ENCODE peak calls at places on chromosomes 2 and 18, in four cellular contexts. Y is K562, D is GM12878, A is HepG2. K is an unnamed sample.

GRCh38 chr18:8625693-8626092 is 16.5 kb downstream of the RAB12 start:
- DNase-seq in Y (no peak), D (no peak), A (no peak), K (no peak)

GRCh38 chr2:189506514-189506976 is 65.3 kb downstream of the WDR75 start:
- DNase-seq in Y (peak; percentile 80), D (no peak), A (peak; percentile 87), K (no peak)

GRCh38 chr2:72032481-72033041 is 115.1 kb downstream of the CYP26B1 start:
- DNase-seq in Y (no peak), D (no peak), A (no peak), K (no peak)

GRCh38 chr2:96888082-96889011 is 18.5 kb upstream of the SEMA4C start:
- DNase-seq in Y (no peak), D (no peak), A (no peak), K (no peak)

GRCh38 chr2:84084856-84085255 is 374.2 kb downstream of the SUCLG1 start:
- DNase-seq in Y (no peak), D (no peak), A (no peak), K (no peak)

GRCh38 chr2:120722603-120723421 is 12.9 kb upstream of the GLI2 start:
- DNase-seq in Y (no peak), D (no peak), A (peak; percentile 6), K (no peak)

GRCh38 chr2:175253871-175254270 is 72.4 kb upstream of the ATP5MC3 start:
- DNase-seq in Y (no peak), D (no peak), A (no peak), K (no peak)

GRCh38 chr2:30688956-30689401 is 118.3 kb downstream of the CAPN13 start:
- DNase-seq in Y (no peak), D (no peak), A (no peak), K (no peak)

GRCh38 chr18:48229445-48230052 is 179.6 kb downstream of the ZBTB7C start:
- DNase-seq in Y (no peak), D (no peak), A (no peak), K (peak; percentile 44)

GRCh38 chr2:80417737-80418136 is 113.2 kb upstream of the LRRTM1 start:
- DNase-seq in Y (no peak), D (no peak), A (no peak), K (no peak)

GRCh38 chr2:133192028-133192427 is 376.2 kb downstream of the NCKAP5 start:
- DNase-seq in Y (no peak), D (no peak), A (no peak), K (no peak)

GRCh38 chr2:171345971-171346722 is 87.6 kb downstream of the METTL8 start:
- DNase-seq in Y (no peak), D (no peak), A (no peak), K (no peak)

GRCh38 chr2:2014251-2014761 is 270.0 kb upstream of the PXDN start:
- DNase-seq in Y (no peak), D (no peak), A (no peak), K (no peak)

GRCh38 chr2:126881591-126881990 is 17.1 kb upstream of the TEX51 start:
- DNase-seq in Y (no peak), D (no peak), A (no peak), K (no peak)

GRCh38 chr2:45750484-45750883 is 99.0 kb downstream of the PRKCE start:
- DNase-seq in Y (no peak), D (no peak), A (no peak), K (no peak)

GRCh38 chr18:61736168-61736567 is 156.6 kb downstream of the RNF152 start:
- DNase-seq in Y (no peak), D (no peak), A (no peak), K (no peak)

GRCh38 chr2:86070868-86071267 is 34.8 kb downstream of the POLR1A start:
- DNase-seq in Y (no peak), D (no peak), A (no peak), K (no peak)

GRCh38 chr2:187102381-187102780 is 253.4 kb upstream of the ZSWIM2 start:
- DNase-seq in Y (no peak), D (no peak), A (no peak), K (no peak)

GRCh38 chr18:3211236-3211992 is 8.4 kb downstream of the MYOM1 start:
- DNase-seq in Y (no peak), D (no peak), A (peak; percentile 69), K (no peak)

GRCh38 chr2:44918095-44918775 is 23.3 kb upstream of the SIX3 start:
- DNase-seq in Y (no peak), D (peak; percentile 15), A (no peak), K (no peak)

GRCh38 chr2:109647636-109648035 is 33.5 kb downstream of the SOWAHC start:
- DNase-seq in Y (no peak), D (no peak), A (no peak), K (no peak)

GRCh38 chr2:3126686-3127278 is 250.8 kb downstream of the EIPR1 start:
- DNase-seq in Y (no peak), D (no peak), A (no peak), K (no peak)

GRCh38 chr2:55761526-55761925 is 67.9 kb upstream of the PNPT1 start:
- DNase-seq in Y (no peak), D (no peak), A (no peak), K (no peak)

GRCh38 chr2:241739177-241739576 is 4.7 kb downstream of the D2HGDH start:
- DNase-seq in Y (no peak), D (no peak), A (no peak), K (no peak)

GRCh38 chr2:155630760-155631159 is 701.8 kb downstream of the NR4A2 start:
- DNase-seq in Y (no peak), D (no peak), A (no peak), K (no peak)

GRCh38 chr2:181268174-181268867 is 188.9 kb upstream of the ITGA4 start:
- DNase-seq in Y (no peak), D (no peak), A (no peak), K (no peak)

GRCh38 chr2:153405196-153405595 is 73.4 kb downstream of the RPRM start:
- DNase-seq in Y (no peak), D (no peak), A (no peak), K (no peak)

GRCh38 chr2:153408708-153409107 is 69.9 kb downstream of the RPRM start:
- DNase-seq in Y (no peak), D (no peak), A (no peak), K (no peak)

GRCh38 chr2:153403937-153404336 is 74.6 kb downstream of the RPRM start:
- DNase-seq in Y (no peak), D (no peak), A (no peak), K (no peak)

GRCh38 chr2:153404792-153405191 is 73.8 kb downstream of the RPRM start:
- DNase-seq in Y (no peak), D (no peak), A (no peak), K (no peak)
- TF ChIP-seq JUNB in Y (no peak), D (no peak), A (no peak), K (no peak)

DNA sequence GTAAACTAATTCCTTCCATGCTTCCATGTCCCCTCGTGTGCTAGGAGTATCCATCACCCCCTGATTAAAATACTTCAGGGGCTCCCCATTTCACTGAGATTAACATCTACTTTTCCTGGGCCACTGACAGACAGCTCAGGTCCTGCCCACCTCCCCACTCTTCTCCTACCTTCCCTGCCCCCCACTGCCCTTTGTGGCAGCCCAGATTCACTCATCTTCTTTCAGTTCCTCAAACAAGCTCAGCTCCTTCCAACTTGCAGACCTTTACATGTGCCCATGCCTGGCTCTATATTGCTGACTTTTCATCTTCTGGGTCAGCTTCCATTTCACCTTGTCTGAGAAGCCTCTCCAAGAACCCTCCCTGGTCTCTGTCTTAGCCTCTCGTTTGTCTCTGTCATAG is 12.0 kb downstream of the RUFY4 start:
- DNase-seq in Y (no peak), D (peak; percentile 61), A (no peak), K (no peak)
- TF ChIP-seq CREB1 in Y (no peak), D (peak; percentile 38), A (no peak), K (no peak)

GRCh38 chr2:114127372-114127771 is 237.5 kb downstream of the ACTR3 start:
- DNase-seq in Y (no peak), D (no peak), A (no peak), K (no peak)
- H3K27ac ChIP-seq in Y (no peak overlapping the region), D (no peak overlapping the region), A (no peak overlapping the region), K (no peak overlapping the region)

DNA sequence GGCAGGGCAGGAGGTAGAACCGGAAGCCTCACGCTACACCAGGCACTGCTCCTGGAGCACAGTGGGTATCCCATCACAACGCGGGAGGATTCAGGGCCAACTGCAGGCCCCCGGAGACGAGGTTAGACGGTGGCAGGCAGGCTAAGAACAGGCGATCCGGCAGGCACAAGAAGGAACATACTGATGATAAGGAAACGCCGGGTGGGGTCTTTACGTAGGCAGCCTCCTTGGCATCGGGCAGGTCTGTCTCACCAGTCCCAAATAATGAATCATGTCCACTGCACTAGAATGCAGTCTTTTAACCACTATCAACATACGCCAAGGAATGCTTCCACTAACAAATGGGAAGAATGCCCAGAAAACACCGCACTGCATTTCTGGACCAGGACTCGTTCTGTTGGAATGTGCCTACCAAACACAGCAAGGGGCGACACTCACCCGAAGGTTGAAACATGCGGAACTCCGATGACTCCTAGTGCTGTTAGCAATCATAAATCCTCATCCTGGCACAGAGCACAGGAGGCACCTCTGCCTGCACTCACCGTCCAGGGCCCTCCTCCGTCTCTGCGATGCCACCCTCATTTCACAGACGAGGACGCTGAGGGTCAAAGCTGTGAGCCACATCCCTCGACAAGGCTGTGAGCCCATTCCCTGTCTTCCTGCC is 35.2 kb downstream of the ZNF516 start:
- DNase-seq in Y (no peak), D (no peak), A (no peak), K (no peak)
- TF ChIP-seq JUNB in Y (no peak), D (no peak), A (no peak), K (no peak)

DNA sequence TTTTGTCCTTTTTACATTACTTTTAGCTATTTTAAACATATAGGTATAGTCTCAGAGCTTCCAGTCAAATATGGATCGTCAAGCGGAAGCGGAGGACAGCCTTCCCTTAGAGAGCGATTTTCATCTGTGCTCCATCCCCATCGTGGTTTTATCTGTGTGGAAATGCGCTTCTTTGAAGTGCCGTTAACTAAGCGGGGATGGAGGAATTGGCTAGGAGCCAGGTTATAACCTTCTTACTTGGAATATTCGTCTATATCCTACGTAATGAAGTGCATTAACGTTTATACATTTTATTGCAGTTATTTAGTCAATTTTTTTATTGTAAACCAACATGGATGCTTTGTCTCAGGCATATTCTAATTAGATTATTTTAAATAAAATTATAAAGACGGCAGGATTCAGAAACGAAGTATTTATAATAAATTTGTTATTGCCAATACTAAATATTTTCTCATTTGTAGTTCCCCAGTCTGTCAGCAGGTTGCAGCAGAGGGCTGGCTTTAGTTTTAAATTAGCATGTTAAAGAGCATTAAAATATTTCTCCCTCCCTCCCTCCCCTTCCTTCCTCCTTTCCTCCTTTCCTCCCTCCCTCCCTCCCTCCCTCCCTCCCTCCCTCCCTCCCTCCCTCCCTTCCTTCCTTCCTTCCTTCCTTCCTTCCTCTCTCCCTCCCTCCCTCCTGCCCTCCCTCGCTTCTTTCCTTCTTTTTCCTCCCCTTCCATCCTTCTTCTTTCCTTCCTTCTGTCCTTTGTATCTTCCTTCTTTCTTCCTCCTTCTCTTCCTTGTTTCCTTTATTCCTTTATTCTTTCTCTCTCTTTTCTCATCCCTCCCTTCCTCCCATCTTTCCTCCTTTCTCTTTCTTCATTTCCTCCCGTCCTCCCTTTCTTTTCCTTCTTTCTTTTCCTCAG is 80.6 kb upstream of the DOCK10 start:
- DNase-seq in Y (no peak), D (no peak), A (no peak), K (peak; percentile 58)
- TF ChIP-seq CREB1 in Y (no peak), D (no peak), A (no peak), K (no peak)

GRCh38 chr2:130391872-130392670 is 36.2 kb downstream of the PTPN18 start:
- DNase-seq in Y (no peak), D (no peak), A (peak; percentile 34), K (no peak)
- H3K27ac ChIP-seq in Y (no peak overlapping the region), D (peak overlapping the region; percentile 64), A (no peak overlapping the region), K (no peak overlapping the region)

GRCh38 chr2:157251932-157252331 is 5.6 kb upstream of the GALNT5 start:
- DNase-seq in Y (no peak), D (no peak), A (no peak), K (no peak)
- TF ChIP-seq JUNB in Y (no peak), D (no peak), A (no peak), K (no peak)